ENCODE peak calls at places on chromosomes 13 and 19, in eight cellular contexts. J is Karpas-422, H is fibroblast of lung, Z is ovary, O is lower lobe of right lung, U is body of pancreas, M is tibial nerve, F is Peyer's patch. L is an unnamed sample.

GRCh38 chr13:112703935-112704633 is 14.2 kb downstream of the ATP11A start:
- DNase-seq in J (no peak), H (no peak), Z (peak; percentile 25), O (no peak), U (no peak), M (no peak), F (no peak), L (no peak)

GRCh38 chr19:7142771-7143170 is 73.3 kb downstream of the ZNF557 start:
- DNase-seq in J (no peak), H (no peak), Z (no peak), O (no peak), U (no peak), M (no peak), F (no peak), L (no peak)

GRCh38 chr13:100728201-100728600 is 53.6 kb upstream of the TMTC4 start:
- DNase-seq in J (no peak), H (no peak), Z (no peak), O (no peak), U (no peak), M (no peak), F (no peak), L (no peak)

GRCh38 chr13:80177327-80177726 is 163.6 kb downstream of the SPRY2 start:
- DNase-seq in J (no peak), H (peak; percentile 31), Z (no peak), O (no peak), U (no peak), M (no peak), F (no peak), L (no peak)

GRCh38 chr19:18202759-18203407 is 959 bp downstream of the RAB3A start:
- DNase-seq in J (peak; percentile 78), H (no peak), Z (peak; percentile 64), O (no peak), U (no peak), M (no peak), F (no peak), L (peak; percentile 46)

GRCh38 chr13:73984949-73985691 is 149.1 kb downstream of the KLF12 start:
- DNase-seq in J (no peak), H (no peak), Z (no peak), O (no peak), U (no peak), M (no peak), F (peak; percentile 37), L (no peak)

GRCh38 chr13:76832258-76832988 is 53.8 kb downstream of the KCTD12 start:
- DNase-seq in J (no peak), H (no peak), Z (no peak), O (no peak), U (no peak), M (no peak), F (no peak), L (no peak)

GRCh38 chr19:13619203-13619632 is 112.9 kb upstream of the CACNA1A start:
- DNase-seq in J (no peak), H (peak; percentile 70), Z (no peak), O (no peak), U (no peak), M (no peak), F (no peak), L (no peak)

GRCh38 chr19:57004418-57004817 is 115.4 kb upstream of the USP29 start:
- DNase-seq in J (no peak), H (no peak), Z (no peak), O (no peak), U (no peak), M (no peak), F (no peak), L (no peak)

GRCh38 chr13:109816112-109816978 is 30.0 kb upstream of the IRS2 start:
- DNase-seq in J (no peak), H (peak; percentile 59), Z (no peak), O (no peak), U (peak; percentile 72), M (no peak), F (no peak), L (no peak)

GRCh38 chr19:40422428-40423226 is 3.2 kb downstream of the SERTAD1 start:
- DNase-seq in J (no peak), H (no peak), Z (no peak), O (no peak), U (no peak), M (no peak), F (no peak), L (no peak)

GRCh38 chr13:27708325-27708724 is 84.0 kb upstream of the GSX1 start:
- DNase-seq in J (no peak), H (no peak), Z (no peak), O (no peak), U (no peak), M (no peak), F (no peak), L (no peak)

GRCh38 chr13:80463673-80464352 is 122.9 kb upstream of the SPRY2 start:
- DNase-seq in J (no peak), H (peak; percentile 1), Z (no peak), O (no peak), U (no peak), M (no peak), F (no peak), L (no peak)

GRCh38 chr19:17234911-17235617 is 9.0 kb downstream of the OCEL1 start:
- DNase-seq in J (peak; percentile 87), H (peak; percentile 37), Z (peak; percentile 78), O (peak; percentile 71), U (peak; percentile 58), M (no peak), F (peak; percentile 67), L (peak; percentile 70)

GRCh38 chr13:93233997-93234416 is 7.4 kb downstream of the GPC6 start:
- DNase-seq in J (peak; percentile 41), H (no peak), Z (no peak), O (no peak), U (no peak), M (no peak), F (no peak), L (no peak)

GRCh38 chr19:3687774-3688706 is 12.2 kb downstream of the PIP5K1C start:
- DNase-seq in J (no peak), H (no peak), Z (no peak), O (peak; percentile 60), U (peak; percentile 57), M (no peak), F (peak; percentile 62), L (peak; percentile 21)

GRCh38 chr19:58559275-58560006 is 1.0 kb upstream of the UBE2M start:
- DNase-seq in J (peak; percentile 93), H (peak; percentile 92), Z (peak; percentile 93), O (peak; percentile 93), U (peak; percentile 89), M (peak; percentile 80), F (peak; percentile 79), L (peak; percentile 91)

GRCh38 chr19:41869374-41869955 is 7.6 kb upstream of the CD79A start:
- DNase-seq in J (no peak), H (no peak), Z (no peak), O (no peak), U (no peak), M (no peak), F (no peak), L (no peak)

GRCh38 chr19:392375-392970 is 16.5 kb downstream of the C2CD4C start:
- DNase-seq in J (no peak), H (no peak), Z (no peak), O (peak; percentile 44), U (no peak), M (no peak), F (no peak), L (no peak)

GRCh38 chr13:40666905-40667621 is 622 bp upstream of the FOXO1 start:
- DNase-seq in J (peak; percentile 80), H (no peak), Z (peak; percentile 59), O (peak; percentile 87), U (peak; percentile 73), M (peak; percentile 24), F (peak; percentile 68), L (peak; percentile 52)

GRCh38 chr13:95707442-95708389 is 30.8 kb downstream of the DNAJC3 start:
- DNase-seq in J (no peak), H (no peak), Z (no peak), O (no peak), U (no peak), M (no peak), F (no peak), L (no peak)

GRCh38 chr13:79782541-79783216 is 301.7 kb downstream of the NDFIP2 start:
- DNase-seq in J (no peak), H (peak; percentile 89), Z (peak; percentile 31), O (peak; percentile 75), U (peak; percentile 70), M (peak; percentile 23), F (no peak), L (no peak)

GRCh38 chr19:15964231-15964630 is 15.4 kb downstream of the OR10H4 start:
- DNase-seq in J (no peak), H (no peak), Z (no peak), O (no peak), U (no peak), M (no peak), F (no peak), L (no peak)
- H3K27me3 ChIP-seq in J (peaks cover 4% of the 10 kb centered on the region), H (no peaks in the 10 kb centered on the region), Z (no peaks in the 10 kb centered on the region), O (peaks cover 21% of the 10 kb centered on the region), U (no peaks in the 10 kb centered on the region), M (no peaks in the 10 kb centered on the region), F (no peaks in the 10 kb centered on the region), L (no peaks in the 10 kb centered on the region)

GRCh38 chr13:39407786-39408185 is 195.2 kb downstream of the LHFPL6 start:
- DNase-seq in J (no peak), H (no peak), Z (no peak), O (no peak), U (no peak), M (no peak), F (no peak), L (no peak)
- H3K36me3 ChIP-seq in J (no peaks in the 10 kb centered on the region), H (no peaks in the 10 kb centered on the region), Z (no peaks in the 10 kb centered on the region), O (no peaks in the 10 kb centered on the region), U (no peaks in the 10 kb centered on the region), M (no peaks in the 10 kb centered on the region), F (no peaks in the 10 kb centered on the region), L (no peaks in the 10 kb centered on the region)

DNA sequence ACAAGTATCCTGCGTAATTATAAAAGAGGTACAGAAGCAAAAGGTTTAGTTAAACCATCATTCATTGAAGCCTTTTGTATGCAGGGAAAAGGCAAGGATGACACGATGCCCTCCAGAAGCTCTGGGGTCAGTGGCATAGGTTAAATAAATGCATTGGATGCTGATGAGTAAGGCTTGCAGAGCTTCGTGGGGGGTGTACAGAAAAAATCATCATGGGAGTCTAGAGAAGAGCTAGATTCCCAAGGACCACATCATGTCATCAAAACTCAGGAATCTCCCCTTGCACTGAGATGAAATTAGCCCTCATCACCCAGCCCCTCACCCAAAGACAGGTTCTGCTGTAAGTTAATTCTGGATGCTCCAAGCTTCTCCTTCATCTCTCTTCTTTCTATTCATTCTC is 8.3 kb downstream of the FPR1 start:
- DNase-seq in J (no peak), H (peak; percentile 44), Z (no peak), O (no peak), U (no peak), M (no peak), F (no peak), L (no peak)
- H3K27me3 ChIP-seq in J (no peaks in the 10 kb centered on the region), H (no peaks in the 10 kb centered on the region), Z (no peaks in the 10 kb centered on the region), O (no peaks in the 10 kb centered on the region), U (no peaks in the 10 kb centered on the region), M (no peaks in the 10 kb centered on the region), F (no peaks in the 10 kb centered on the region), L (no peaks in the 10 kb centered on the region)

DNA sequence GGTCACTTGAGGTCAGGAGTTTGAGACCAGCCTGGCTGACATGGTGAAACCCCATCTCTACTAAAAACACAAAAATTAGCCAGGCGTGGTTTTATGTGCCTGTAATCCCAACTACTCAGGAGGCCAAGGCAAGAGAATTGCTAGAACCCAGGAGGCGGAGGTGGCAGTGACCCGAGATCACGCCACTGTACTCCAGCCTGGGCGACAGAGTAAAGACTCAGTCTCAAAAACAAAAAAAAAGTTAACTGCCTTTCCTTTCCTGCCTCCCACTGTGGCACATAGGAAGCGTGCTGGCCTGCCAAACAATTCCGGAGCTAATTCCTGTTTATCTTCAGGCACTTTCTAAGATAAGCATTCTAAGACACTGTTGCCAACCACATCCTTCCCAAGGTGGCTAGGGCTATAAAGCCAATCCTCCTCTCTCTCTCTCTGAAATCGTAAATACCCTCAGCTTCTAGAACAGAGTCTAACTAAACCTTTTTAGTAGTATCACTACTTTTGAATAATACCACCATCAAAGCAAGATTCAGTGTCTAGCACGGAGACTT is 21.6 kb downstream of the SLC25A30 start:
- DNase-seq in J (no peak), H (no peak), Z (no peak), O (no peak), U (no peak), M (no peak), F (no peak), L (no peak)
- H3K36me3 ChIP-seq in J (no peaks in the 10 kb centered on the region), H (peaks cover 4% of the 10 kb centered on the region), Z (no peaks in the 10 kb centered on the region), O (peaks cover 77% of the 10 kb centered on the region), U (no peaks in the 10 kb centered on the region), M (no peaks in the 10 kb centered on the region), F (no peaks in the 10 kb centered on the region), L (no peaks in the 10 kb centered on the region)